ENCODE peak calls at places on chromosomes 7 and 10, in eight cellular contexts. X, L, D, O, T, F, G and K are unnamed samples.

GRCh38 chr7:36188266-36188665 is 35.2 kb downstream of the EEPD1 start:
- DNase-seq in G (no peak), O (no peak), F (no peak), L (no peak), T (no peak), X (peak), D (no peak), K (no peak)

GRCh38 chr7:33774762-33775523 is 130.4 kb upstream of the BMPER start:
- DNase-seq in F (no peak), T (peak), G (no peak), D (no peak), O (peak), X (no peak), L (peak), K (no peak)

GRCh38 chr7:158121441-158122045 is 466.1 kb downstream of the PTPRN2 start:
- DNase-seq in O (no peak), T (no peak), D (no peak), G (no peak), X (no peak), F (no peak), L (no peak), K (no peak)

GRCh38 chr10:124228451-124228850 is 135.1 kb upstream of the CHST15 start:
- DNase-seq in F (no peak), G (no peak), O (no peak), T (no peak), L (no peak), X (no peak), D (no peak), K (no peak)

GRCh38 chr7:4143511-4144160 is 538.5 kb upstream of the FOXK1 start:
- DNase-seq in F (no peak), L (no peak), T (no peak), X (peak), O (no peak), D (no peak), G (no peak), K (no peak)

GRCh38 chr7:79741684-79742083 is 288.2 kb upstream of the MAGI2 start:
- DNase-seq in T (no peak), G (no peak), X (no peak), F (no peak), O (no peak), D (no peak), L (no peak), K (no peak)

GRCh38 chr7:156173748-156174353 is 361.6 kb upstream of the SHH start:
- DNase-seq in D (no peak), T (no peak), O (no peak), G (no peak), X (peak), L (no peak), F (no peak), K (no peak)

GRCh38 chr10:103554488-103555320 is 61.2 kb downstream of the NEURL1 start:
- DNase-seq in T (peak), F (peak), X (peak), O (peak), D (peak), L (peak), G (no peak), K (peak)

GRCh38 chr7:138738551-138739335 is 37.6 kb upstream of the SVOPL start:
- DNase-seq in T (peak), O (peak), G (peak), L (peak), D (peak), F (peak), X (no peak), K (peak)

GRCh38 chr10:91164520-91165065 is 55.9 kb upstream of the PCGF5 start:
- DNase-seq in G (no peak), X (no peak), O (no peak), D (peak), F (no peak), T (peak), L (no peak), K (peak)

GRCh38 chr7:85384376-85384775 is 197.5 kb upstream of the SEMA3D start:
- DNase-seq in G (no peak), X (no peak), D (no peak), L (no peak), O (no peak), F (no peak), T (no peak), K (no peak)

GRCh38 chr7:151899513-151900360 is 22.8 kb upstream of the PRKAG2 start:
- DNase-seq in X (no peak), L (no peak), G (no peak), T (no peak), D (no peak), O (no peak), F (no peak), K (no peak)

GRCh38 chr10:13371879-13372470 is 23.9 kb upstream of the SEPHS1 start:
- DNase-seq in D (peak), O (peak), T (peak), G (peak), F (peak), X (no peak), L (peak), K (peak)

GRCh38 chr7:41568135-41568534 is 134.8 kb downstream of the INHBA start:
- DNase-seq in G (no peak), T (no peak), L (no peak), F (no peak), D (no peak), X (no peak), O (no peak), K (no peak)

GRCh38 chr7:55387062-55387965 is 22.2 kb downstream of the LANCL2 start:
- DNase-seq in X (no peak), T (peak), O (no peak), G (no peak), L (no peak), D (no peak), F (peak), K (peak)

GRCh38 chr7:134016223-134016941 is 110.8 kb upstream of the LRGUK start:
- DNase-seq in F (peak), L (peak), T (peak), O (no peak), G (no peak), X (no peak), D (no peak), K (peak)

GRCh38 chr7:34759477-34760125 is 101.6 kb downstream of the NPSR1 start:
- DNase-seq in T (peak), O (no peak), D (peak), G (no peak), L (no peak), F (peak), X (no peak), K (peak)

GRCh38 chr10:104314591-104315485 is 23.4 kb downstream of the ITPRIP start:
- DNase-seq in O (no peak), F (no peak), L (no peak), G (no peak), X (peak), D (no peak), T (no peak), K (no peak)

GRCh38 chr10:4943821-4944220 is 19.4 kb upstream of the AKR1C1 start:
- DNase-seq in D (no peak), F (no peak), X (no peak), T (peak), O (no peak), L (no peak), G (no peak), K (no peak)

GRCh38 chr10:127082651-127083050 is 113.7 kb downstream of the INSYN2A start:
- DNase-seq in G (no peak), T (no peak), O (no peak), F (no peak), L (no peak), D (no peak), X (no peak), K (no peak)

GRCh38 chr7:50339990-50340500 is 35.5 kb downstream of the IKZF1 start:
- DNase-seq in X (no peak), L (no peak), O (no peak), F (peak), G (no peak), D (peak), T (no peak), K (peak)

GRCh38 chr10:77524300-77524711 is 113.3 kb downstream of the KCNMA1 start:
- DNase-seq in T (peak), F (no peak), O (no peak), G (no peak), L (no peak), X (no peak), D (no peak), K (no peak)

GRCh38 chr10:69363666-69364065 is 53.1 kb downstream of the TACR2 start:
- DNase-seq in F (no peak), G (no peak), L (no peak), D (no peak), O (no peak), T (no peak), X (no peak), K (no peak)

GRCh38 chr10:72261323-72262018 is 12.3 kb upstream of the DDIT4 start:
- DNase-seq in F (peak), O (no peak), T (no peak), L (no peak), D (peak), X (no peak), G (peak), K (peak)

GRCh38 chr7:157122800-157123495 is 15.8 kb upstream of the UBE3C start:
- DNase-seq in O (no peak), F (no peak), T (no peak), L (no peak), D (no peak), X (peak), G (no peak), K (no peak)

GRCh38 chr10:97059006-97059871 is 126.5 kb downstream of the SLIT1 start:
- DNase-seq in G (no peak), F (no peak), T (no peak), O (no peak), L (no peak), D (no peak), X (peak), K (no peak)

GRCh38 chr10:84337199-84337598 is 8.8 kb downstream of the CCSER2 start:
- DNase-seq in L (no peak), F (peak), D (no peak), G (no peak), X (no peak), O (no peak), T (peak), K (no peak)

GRCh38 chr7:130491841-130492518 is at the start of gene MEST:
- DNase-seq in L (peak), D (no peak), O (no peak), X (peak), G (no peak), F (no peak), T (peak), K (no peak)

GRCh38 chr10:34581871-34582532 is 233.1 kb downstream of the PARD3 start:
- DNase-seq in X (no peak), D (no peak), G (no peak), T (peak), L (no peak), O (no peak), F (no peak), K (no peak)

GRCh38 chr10:24448351-24449009 is 239.5 kb downstream of the KIAA1217 start:
- DNase-seq in L (no peak), O (no peak), X (no peak), G (no peak), T (peak), D (no peak), F (no peak), K (no peak)

GRCh38 chr7:130425798-130426197 is 15.0 kb downstream of the CEP41 start:
- DNase-seq in F (no peak), O (no peak), L (no peak), T (no peak), D (no peak), G (no peak), X (no peak), K (no peak)

GRCh38 chr7:22866965-22867364 is 44.3 kb upstream of the TOMM7 start:
- DNase-seq in G (no peak), T (peak), D (no peak), X (no peak), L (no peak), F (no peak), O (no peak), K (no peak)

GRCh38 chr7:124162667-124163066 is 129.8 kb upstream of the TMEM229A start:
- DNase-seq in O (no peak), X (no peak), D (no peak), G (no peak), T (no peak), L (no peak), F (peak), K (no peak)

GRCh38 chr7:82443044-82443800 is at the start of gene CACNA2D1:
- DNase-seq in G (peak), D (peak), F (peak), X (peak), L (peak), O (peak), T (no peak), K (peak)

GRCh38 chr10:15585303-15585715 is 134.4 kb downstream of the ITGA8 start:
- DNase-seq in D (peak), G (peak), T (peak), F (peak), L (no peak), X (peak), O (peak), K (peak)

GRCh38 chr7:33926535-33926934 is 21.2 kb downstream of the BMPER start:
- DNase-seq in D (no peak), O (no peak), F (no peak), X (no peak), G (no peak), T (peak), L (no peak), K (no peak)

GRCh38 chr10:133373104-133373624 is at the start of gene ECHS1:
- DNase-seq in G (peak), X (peak), T (peak), D (peak), L (peak), F (peak), O (peak), K (peak)
- TF ChIP-seq POLR2A in G (peak), X (peak), T (peak), D (peak), L (peak), F (peak), O (peak), K (peak)

GRCh38 chr7:5690931-5691461 is 90.5 kb downstream of the RNF216 start:
- DNase-seq in T (no peak), O (peak), L (peak), X (no peak), D (no peak), G (no peak), F (no peak), K (no peak)

GRCh38 chr7:5691536-5692090 is 89.8 kb downstream of the RNF216 start:
- DNase-seq in F (no peak), T (no peak), X (no peak), L (no peak), G (no peak), O (no peak), D (no peak), K (no peak)

GRCh38 chr7:5693529-5693928 is 87.9 kb downstream of the RNF216 start:
- DNase-seq in X (no peak), F (peak), G (no peak), O (no peak), D (no peak), T (peak), L (no peak), K (no peak)

GRCh38 chr7:5692845-5693278 is 88.6 kb downstream of the RNF216 start:
- DNase-seq in X (no peak), G (no peak), O (no peak), T (peak), L (no peak), D (no peak), F (no peak), K (no peak)

GRCh38 chr7:5692112-5692844 is 89.2 kb downstream of the RNF216 start:
- DNase-seq in O (peak), T (peak), D (no peak), L (peak), F (peak), G (no peak), X (no peak), K (no peak)
- TF ChIP-seq POLR2A in O (no peak), T (peak), D (no peak), L (no peak), F (no peak), G (no peak), X (peak), K (no peak)

GRCh38 chr7:44490351-44491200 is at the start of gene NUDCD3:
- DNase-seq in G (peak), D (peak), O (peak), L (peak), T (peak), F (peak), X (peak), K (peak)
- TF ChIP-seq POLR2A in G (peak), D (peak), O (peak), L (peak), T (peak), F (peak), X (peak), K (peak)

GRCh38 chr7:116984917-116985316 is 31.6 kb downstream of the ST7 start:
- DNase-seq in X (no peak), F (peak), O (no peak), D (peak), G (no peak), L (no peak), T (peak), K (peak)

GRCh38 chr7:116985575-116985974 is 32.3 kb downstream of the ST7 start:
- DNase-seq in G (no peak), O (no peak), X (no peak), F (no peak), T (no peak), L (no peak), D (no peak), K (no peak)

GRCh38 chr7:116984511-116984910 is 31.2 kb downstream of the ST7 start:
- DNase-seq in O (no peak), D (no peak), F (no peak), X (no peak), T (no peak), L (no peak), G (no peak), K (no peak)

GRCh38 chr7:116988363-116988989 is 35.2 kb downstream of the ST7 start:
- DNase-seq in O (no peak), X (no peak), T (no peak), L (no peak), G (no peak), D (no peak), F (no peak), K (no peak)

DNA sequence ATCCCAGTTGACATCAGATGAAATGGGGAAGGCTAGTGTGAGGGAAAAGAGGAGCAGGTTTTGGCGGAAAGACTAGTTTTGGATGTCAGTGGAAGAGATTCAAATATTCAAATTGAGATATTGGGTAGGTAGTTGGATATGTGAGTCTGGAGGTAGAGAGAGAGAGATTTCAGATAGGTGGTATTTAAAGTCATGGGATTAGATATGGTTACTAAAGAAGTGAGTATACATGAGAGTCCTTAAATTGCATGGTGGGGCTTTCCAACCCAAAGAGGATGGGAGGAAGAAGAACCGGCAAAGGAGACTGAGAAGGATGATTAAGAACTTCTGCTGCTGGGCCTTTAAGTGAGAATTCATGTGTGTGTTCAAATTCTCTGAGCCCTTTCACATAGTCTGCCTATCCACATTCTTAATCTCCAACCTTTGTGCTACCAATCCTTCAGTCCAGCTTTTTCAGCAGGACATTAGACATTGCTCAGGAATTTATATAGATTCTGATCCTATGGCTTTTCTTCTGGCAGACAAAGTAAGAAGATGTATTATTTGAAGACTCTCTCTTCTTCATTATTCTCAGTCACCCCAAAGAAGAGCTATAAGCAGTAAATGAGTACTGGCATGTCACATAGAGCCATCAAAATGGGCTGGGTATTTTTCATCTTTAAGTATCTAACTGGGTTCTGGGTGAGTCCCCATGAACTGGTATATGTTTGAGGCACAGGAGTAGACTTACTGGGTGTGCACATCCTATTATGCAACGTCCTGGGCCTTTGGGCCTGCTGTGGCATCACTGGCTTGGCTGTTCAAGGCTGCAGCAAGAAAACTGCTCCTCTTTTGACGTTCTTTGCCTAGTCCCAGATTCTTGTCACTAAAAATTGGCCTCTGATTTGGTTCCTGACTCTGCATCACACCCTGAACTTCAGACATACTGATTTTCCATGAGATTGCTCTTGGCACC is 33.6 kb downstream of the ST7 start:
- DNase-seq in G (no peak), X (no peak), T (peak), L (no peak), F (peak), O (no peak), D (no peak), K (no peak)
- TF ChIP-seq POLR2A in G (no peak), X (no peak), T (no peak), L (no peak), F (no peak), O (no peak), D (no peak), K (no peak)

DNA sequence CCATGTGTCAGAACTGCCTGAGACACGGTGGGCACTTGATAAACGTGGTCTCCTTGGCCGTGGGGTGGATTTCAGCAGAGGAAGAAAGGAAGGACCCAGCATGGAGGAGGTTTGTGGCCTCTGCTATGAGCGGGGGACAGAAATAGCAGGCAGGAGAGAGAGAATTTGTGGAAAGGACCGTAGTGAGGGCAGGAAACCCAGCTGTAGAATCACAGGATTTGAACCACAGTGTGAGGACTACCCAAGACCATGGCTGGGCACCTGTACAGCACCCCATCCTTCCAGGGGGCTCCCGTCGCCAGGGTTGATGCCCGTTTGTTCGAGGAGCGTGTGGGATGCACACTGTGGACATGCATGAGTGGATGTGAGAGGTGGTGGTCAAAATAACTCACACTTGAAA is 183.4 kb downstream of the PTPN20 start:
- DNase-seq in T (no peak), L (no peak), F (no peak), X (no peak), O (no peak), G (no peak), D (no peak), K (no peak)
- TF ChIP-seq POLR2A in T (no peak), L (no peak), F (no peak), X (no peak), O (no peak), G (no peak), D (no peak), K (no peak)

DNA sequence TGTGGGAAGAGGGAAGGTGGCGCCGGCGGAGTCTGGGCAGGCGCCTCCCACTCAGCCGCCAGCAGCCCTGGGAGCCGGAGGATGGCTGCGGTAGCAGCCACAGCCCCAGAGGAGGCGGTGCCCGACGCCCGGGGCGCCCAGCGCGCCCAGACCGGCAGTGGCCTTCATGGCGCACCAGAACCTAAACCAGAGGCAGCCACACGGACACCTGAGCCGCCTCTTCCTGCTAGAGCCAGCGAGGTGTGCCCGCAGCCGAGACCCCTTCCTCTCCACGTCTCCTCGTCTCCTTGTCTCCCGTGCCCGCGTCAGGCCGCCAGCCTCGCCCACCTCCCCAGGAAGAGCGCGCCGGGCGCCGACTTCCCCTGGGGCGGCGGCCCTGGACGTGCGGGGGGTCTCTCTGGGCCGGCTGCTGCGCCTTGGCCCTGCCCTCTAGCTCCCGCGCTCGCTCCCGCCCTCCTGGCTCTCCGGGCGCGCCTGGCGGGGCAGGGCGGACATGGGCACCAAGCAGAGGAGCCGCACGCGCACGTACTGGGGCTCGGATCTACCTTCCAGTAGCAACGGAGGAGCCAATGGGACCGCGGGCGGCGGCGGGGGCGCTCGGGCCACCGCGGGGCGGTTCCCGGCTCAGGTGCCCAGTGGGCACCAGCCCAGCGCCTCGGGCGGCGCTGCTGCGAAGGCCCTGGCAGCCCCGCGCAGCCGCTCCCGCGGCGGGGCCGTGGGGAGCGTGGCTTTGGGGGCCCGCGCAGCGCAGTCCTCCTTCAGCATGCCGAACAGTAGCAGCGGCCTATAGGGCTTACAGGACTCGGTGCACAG is 33.0 kb upstream of the SFTPD start:
- DNase-seq in G (no peak), T (peak), D (no peak), X (peak), F (peak), L (no peak), O (no peak), K (no peak)
- TF ChIP-seq POLR2A in G (no peak), T (no peak), D (no peak), X (peak), F (no peak), L (no peak), O (no peak), K (no peak)

GRCh38 chr10:42640610-42641229 is 2.4 kb upstream of the ZNF33B start:
- DNase-seq in X (no peak), T (no peak), L (no peak), O (no peak), D (no peak), G (no peak), F (no peak), K (no peak)
- TF ChIP-seq POLR2A in X (no peak), T (no peak), L (no peak), O (no peak), D (no peak), G (no peak), F (no peak), K (no peak)